ENCODE peak calls at places on chromosomes 7 and 10, in four cellular contexts. P is suprapubic skin, F is transverse colon, T is body of pancreas. W is an unnamed sample.

GRCh38 chr7:43906327-43907010 is at the start of gene URGCP:
- DNase-seq in P (no peak), F (peak), T (peak), W (peak)

GRCh38 chr7:27167170-27167505 is 1.8 kb upstream of the HOXA9 start:
- DNase-seq in P (no peak), F (no peak), T (no peak), W (no peak)

GRCh38 chr7:139725077-139725476 is 52.7 kb downstream of the HIPK2 start:
- DNase-seq in P (no peak), F (peak), T (no peak), W (no peak)

GRCh38 chr7:106793015-106793651 is 71.9 kb upstream of the PIK3CG start:
- DNase-seq in P (no peak), F (no peak), T (no peak), W (peak)

GRCh38 chr10:7311256-7312178 is 99.3 kb downstream of the SFMBT2 start:
- DNase-seq in P (no peak), F (no peak), T (no peak), W (peak)

GRCh38 chr10:107708981-107709380 is 544.5 kb upstream of the SORCS1 start:
- DNase-seq in P (no peak), F (no peak), T (no peak), W (no peak)

GRCh38 chr10:122194251-122194650 is 76.8 kb upstream of the BTBD16 start:
- DNase-seq in P (no peak), F (no peak), T (no peak), W (no peak)

GRCh38 chr7:82017334-82017943 is 247.6 kb upstream of the HGF start:
- DNase-seq in P (no peak), F (no peak), T (no peak), W (peak)

GRCh38 chr7:157539521-157539920 is 202.7 kb downstream of the DNAJB6 start:
- DNase-seq in P (peak), F (no peak), T (no peak), W (no peak)

GRCh38 chr10:69348824-69349541 is 67.7 kb downstream of the TACR2 start:
- DNase-seq in P (peak), F (peak), T (peak), W (peak)

GRCh38 chr7:121447939-121448338 is 51.8 kb upstream of the FAM3C start:
- DNase-seq in P (no peak), F (no peak), T (no peak), W (no peak)

GRCh38 chr10:30219977-30220751 is 128.9 kb downstream of the MTPAP start:
- DNase-seq in P (no peak), F (no peak), T (no peak), W (no peak)

GRCh38 chr10:24277771-24278518 is 69.0 kb downstream of the KIAA1217 start:
- DNase-seq in P (no peak), F (no peak), T (no peak), W (no peak)

GRCh38 chr7:83655951-83656556 is 7.1 kb upstream of the SEMA3E start:
- DNase-seq in P (no peak), F (peak), T (peak), W (peak)

GRCh38 chr7:132521423-132521822 is 54.8 kb downstream of the PLXNA4 start:
- DNase-seq in P (no peak), F (no peak), T (no peak), W (no peak)

GRCh38 chr10:32245760-32246159 is 101.2 kb downstream of the EPC1 start:
- DNase-seq in P (no peak), F (no peak), T (no peak), W (no peak)

GRCh38 chr7:140902305-140902953 is 22.3 kb downstream of the BRAF start:
- DNase-seq in P (no peak), F (no peak), T (no peak), W (no peak)

GRCh38 chr7:78039791-78040776 is 241.5 kb downstream of the PHTF2 start:
- DNase-seq in P (no peak), F (peak), T (no peak), W (peak)

GRCh38 chr7:35356495-35356894 is 102.6 kb upstream of the TBX20 start:
- DNase-seq in P (no peak), F (no peak), T (no peak), W (no peak)

GRCh38 chr10:75043256-75044121 is 68.0 kb upstream of the SAMD8 start:
- DNase-seq in P (no peak), F (no peak), T (no peak), W (no peak)
- TF ChIP-seq POLR2A in P (no peak), F (no peak), T (no peak), W (no peak)

GRCh38 chr10:124291009-124291671 is 127.6 kb downstream of the OAT start:
- DNase-seq in P (peak), F (peak), T (peak), W (no peak)
- H3K27ac ChIP-seq in P (no peak), F (peak), T (no peak), W (no peak)

DNA sequence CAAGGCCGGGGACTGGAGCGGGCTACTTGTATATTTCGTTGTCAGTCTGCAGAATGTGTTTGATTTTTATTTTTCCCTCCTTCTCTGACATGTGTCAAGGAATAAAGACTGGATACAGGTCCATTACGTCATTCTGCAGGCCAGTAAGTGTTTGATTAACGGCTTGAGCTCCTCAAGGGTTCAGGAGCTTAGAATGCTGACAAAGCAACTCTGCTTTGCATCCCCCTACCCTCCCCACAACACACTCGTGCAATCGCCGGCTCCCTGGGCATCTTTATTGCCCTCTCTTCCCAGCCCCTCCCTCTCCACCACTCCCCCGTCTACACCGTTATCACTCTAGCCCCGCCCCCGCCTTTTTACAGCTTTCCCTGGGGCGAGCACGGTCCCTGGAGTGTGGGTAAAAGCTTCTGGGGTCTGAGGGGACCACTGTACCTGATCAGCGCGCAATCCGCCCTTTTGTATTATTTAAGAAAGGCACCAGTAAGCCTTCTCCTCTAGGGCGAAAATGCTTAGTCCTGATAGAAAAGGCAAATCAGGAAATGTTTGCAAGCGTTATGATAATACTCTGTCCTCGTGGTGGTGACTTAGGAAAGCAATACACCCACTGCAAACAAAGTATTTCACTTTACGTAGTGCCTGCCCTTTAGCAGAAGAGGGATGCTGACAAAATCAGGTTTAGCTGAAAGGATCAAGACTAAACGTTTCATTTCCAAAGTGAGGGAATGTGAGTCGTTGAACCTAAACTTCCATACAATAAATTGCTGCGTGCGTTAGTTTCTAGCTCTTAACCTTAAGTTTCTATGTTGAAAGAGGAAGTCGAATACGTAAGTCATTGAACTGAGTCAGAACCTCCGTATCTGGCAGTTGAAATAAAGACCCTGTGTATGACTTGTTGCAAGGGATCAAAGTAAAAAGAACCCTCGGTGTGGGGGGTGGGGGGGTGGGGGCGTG is 1.4 kb upstream of the CREB5 start:
- DNase-seq in P (peak), F (peak), T (no peak), W (no peak)
- TF ChIP-seq POLR2A in P (no peak), F (no peak), T (no peak), W (no peak)

DNA sequence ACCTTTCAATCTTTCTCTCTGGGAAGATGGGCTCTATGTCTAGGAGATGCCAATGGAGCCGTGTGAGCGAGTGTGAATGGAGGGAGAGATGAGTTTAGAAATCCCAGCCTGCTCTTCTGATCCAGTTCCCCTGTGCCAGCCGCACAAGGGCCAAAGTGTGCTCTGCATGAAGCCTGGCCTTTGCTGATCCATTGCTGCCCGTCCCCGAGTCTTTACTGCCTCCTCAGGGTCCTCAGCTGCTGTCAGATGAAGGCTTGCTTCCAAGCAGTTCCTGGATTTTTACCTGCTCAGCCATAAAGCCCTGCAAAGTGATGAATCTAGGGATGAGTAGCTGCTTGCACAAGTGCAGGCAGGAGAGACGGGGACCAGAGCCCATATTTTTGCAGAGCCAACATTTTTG is 115.9 kb downstream of the ZMIZ1 start:
- DNase-seq in P (no peak), F (no peak), T (no peak), W (no peak)
- H3K27ac ChIP-seq in P (peak), F (peak), T (peak), W (peak)

DNA sequence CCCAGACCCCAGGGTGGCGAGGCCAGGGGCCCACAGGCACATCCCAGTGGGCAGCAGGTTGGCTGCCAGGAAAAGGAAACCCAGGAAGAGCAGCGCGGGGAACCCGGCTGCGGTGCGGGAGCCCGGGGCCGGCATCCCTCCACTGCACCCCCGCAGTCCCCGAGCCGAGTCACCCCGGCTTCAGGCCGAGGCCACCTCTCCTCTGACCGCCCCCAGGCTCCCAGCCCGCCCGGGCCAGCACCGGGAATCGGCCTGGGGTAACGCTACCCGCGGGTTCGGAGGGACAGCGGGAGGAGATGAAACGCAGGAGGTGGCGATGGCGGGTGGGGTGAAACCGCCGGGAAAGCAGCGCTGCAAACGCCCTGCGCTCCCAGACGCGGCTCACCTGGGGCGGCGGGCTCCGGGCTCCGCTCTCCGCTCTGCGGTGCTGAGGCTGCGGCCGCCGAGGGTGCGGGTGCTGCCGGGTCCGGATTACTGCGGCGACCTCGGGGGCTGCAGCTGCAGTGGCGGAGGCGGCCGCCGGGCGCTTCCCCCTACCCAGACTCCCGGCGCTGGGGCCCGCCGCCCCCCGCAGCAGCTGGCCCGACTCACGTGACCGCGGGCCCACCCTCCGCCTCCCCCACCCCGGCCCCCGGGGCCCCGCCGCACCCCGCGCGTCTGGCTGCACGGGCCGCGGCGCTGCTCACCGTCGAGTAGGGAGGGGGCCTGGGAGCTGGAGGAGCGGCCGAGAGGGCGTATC is at the start of gene SCRN1:
- DNase-seq in P (no peak), F (peak), T (peak), W (peak)
- TF ChIP-seq POLR2A in P (no peak), F (peak), T (peak), W (peak)

DNA sequence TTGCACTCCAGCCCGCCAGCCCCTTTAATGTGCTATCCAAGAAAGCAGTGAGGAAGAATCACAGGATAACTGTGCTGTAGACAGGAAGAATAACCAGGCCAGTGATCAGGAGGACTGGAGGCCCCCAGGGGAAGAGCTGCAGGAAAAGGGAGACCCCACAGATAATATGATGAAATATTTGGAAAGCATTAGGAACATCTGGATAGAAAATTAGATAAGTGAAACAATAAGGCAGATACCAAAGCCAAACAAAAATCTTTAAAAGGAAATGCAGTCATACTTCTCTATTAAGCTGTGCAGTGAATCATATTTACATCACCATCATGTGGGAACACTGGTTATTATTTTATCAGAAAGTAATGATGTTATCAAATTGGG is 14.3 kb upstream of the RALA start:
- DNase-seq in P (no peak), F (no peak), T (no peak), W (no peak)
- H3K27ac ChIP-seq in P (peak), F (no peak), T (no peak), W (peak)

GRCh38 chr10:119596537-119597404 is at the start of gene TIAL1:
- DNase-seq in P (peak), F (peak), T (peak), W (peak)
- TF ChIP-seq POLR2A in P (no peak), F (peak), T (peak), W (peak)

GRCh38 chr7:129454249-129454551 is 20.0 kb downstream of the STRIP2 start:
- DNase-seq in P (no peak), F (no peak), T (no peak), W (no peak)
- H3K27ac ChIP-seq in P (no peak), F (no peak), T (no peak), W (no peak)

DNA sequence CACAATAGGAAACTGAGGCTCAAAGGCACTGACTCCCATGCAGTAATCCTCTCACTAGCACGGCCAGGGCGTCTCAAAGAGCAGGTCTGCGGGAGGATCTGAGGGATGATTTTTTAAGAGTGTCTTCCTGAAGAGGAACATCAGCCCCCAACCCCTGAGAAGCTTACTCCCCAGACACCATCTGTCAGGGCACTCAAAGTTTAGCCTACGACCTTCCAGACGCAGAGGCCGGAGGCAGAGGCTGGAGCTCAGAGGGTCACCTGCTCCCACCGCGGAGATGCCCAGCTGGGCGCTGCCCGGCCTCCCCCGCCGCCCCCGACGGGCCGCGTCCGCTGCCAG is 1.7 kb downstream of the ZNF777 start:
- DNase-seq in P (no peak), F (no peak), T (no peak), W (peak)
- TF ChIP-seq POLR2A in P (no peak), F (no peak), T (no peak), W (no peak)

DNA sequence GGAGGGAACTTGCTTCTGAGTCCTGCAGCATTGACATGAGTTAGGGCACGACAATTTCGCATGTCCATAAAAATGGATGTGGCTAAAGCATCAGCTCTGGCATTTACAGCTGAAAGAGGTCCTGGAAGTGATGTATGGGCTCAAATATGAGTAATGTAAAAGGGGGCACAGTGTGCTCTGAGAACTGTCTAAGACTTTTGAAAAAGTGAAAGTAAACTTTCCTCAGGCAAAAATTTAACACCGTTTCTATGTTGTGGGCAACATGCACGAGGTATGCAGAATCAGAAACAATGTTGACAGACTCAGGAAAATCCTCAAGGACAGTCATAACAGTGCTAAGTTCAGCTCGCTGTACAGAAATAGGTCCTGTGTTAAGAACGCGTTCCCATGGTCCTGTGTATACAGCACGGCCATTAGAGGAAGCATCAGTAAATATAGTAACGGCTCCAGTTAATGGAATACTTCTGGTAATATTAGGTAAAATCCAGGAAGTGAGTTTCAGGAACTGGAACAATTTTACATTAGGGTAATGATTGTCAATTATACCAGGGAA is 37.9 kb upstream of the AKR1C2 start:
- DNase-seq in P (no peak), F (no peak), T (peak), W (no peak)
- H3K27ac ChIP-seq in P (no peak), F (no peak), T (no peak), W (peak)

W was measured in A549.